ENCODE peak calls at places on chromosome 13, in four cellular contexts. A is cardiac fibroblast, C is fibroblast of villous mesenchyme, W is AG10803. P is an unnamed sample.

GRCh38 chr13:98766120-98766519 is 13.6 kb upstream of the SLC15A1 start:
- DNase-seq in W (no peak), A (no peak), C (no peak), P (no peak)

GRCh38 chr13:113652404-113653263 is 5.4 kb downstream of the ATP4B start:
- DNase-seq in C (no peak), A (no peak), W (no peak), P (no peak)

GRCh38 chr13:71591380-71591779 is 275.6 kb downstream of the DACH1 start:
- DNase-seq in W (no peak), C (no peak), A (no peak), P (no peak)

GRCh38 chr13:45700971-45701900 is 884 bp upstream of the CBY2 start:
- DNase-seq in W (no peak), C (no peak), A (no peak), P (no peak)

GRCh38 chr13:50348402-50348801 is 333.2 kb downstream of the KCNRG start:
- DNase-seq in C (no peak), W (no peak), A (no peak), P (no peak)

GRCh38 chr13:48403929-48404328 is 9.0 kb downstream of the LPAR6 start:
- DNase-seq in A (no peak), C (no peak), W (no peak), P (no peak)

GRCh38 chr13:42215578-42216421 is 56.2 kb upstream of the AKAP11 start:
- DNase-seq in W (peak; percentile 33), A (peak; percentile 63), C (peak; percentile 66), P (peak; percentile 65)

GRCh38 chr13:40789275-40790231 is at the start of gene SLC25A15:
- DNase-seq in A (peak; percentile 92), C (peak; percentile 83), W (peak; percentile 81), P (peak; percentile 79)

GRCh38 chr13:77325371-77325941 is 1.4 kb downstream of the MYCBP2 start:
- DNase-seq in C (peak; percentile 30), A (peak; percentile 7), W (no peak), P (no peak)

GRCh38 chr13:113533441-113533840 is 42.9 kb upstream of the DCUN1D2 start:
- DNase-seq in W (peak; percentile 25), A (peak; percentile 12), C (no peak), P (no peak)

GRCh38 chr13:19794552-19795143 is 11.9 kb upstream of the PSPC1 start:
- DNase-seq in W (no peak), C (no peak), A (no peak), P (no peak)

GRCh38 chr13:24076124-24076523 is 84.4 kb upstream of the SPATA13 start:
- DNase-seq in A (no peak), C (no peak), W (no peak), P (no peak)

GRCh38 chr13:31914843-31915242 is 116.7 kb upstream of the FRY start:
- DNase-seq in W (no peak), A (no peak), C (no peak), P (no peak)

GRCh38 chr13:52159159-52159982 is at the start of gene NEK3:
- DNase-seq in C (peak; percentile 57), A (peak; percentile 72), W (peak; percentile 67), P (peak; percentile 63)

GRCh38 chr13:70812481-70812880 is 704.2 kb upstream of the KLHL1 start:
- DNase-seq in A (no peak), C (no peak), W (no peak), P (peak; percentile 22)

GRCh38 chr13:110597041-110597689 is 18.2 kb upstream of the NAXD start:
- DNase-seq in W (no peak), C (no peak), A (no peak), P (no peak)

GRCh38 chr13:99702687-99703319 is 201.5 kb downstream of the TM9SF2 start:
- DNase-seq in C (no peak), A (no peak), W (no peak), P (no peak)

GRCh38 chr13:23292596-23292995 is 111.8 kb downstream of the SGCG start:
- DNase-seq in W (no peak), C (no peak), A (peak; percentile 32), P (peak; percentile 42)

GRCh38 chr13:110428281-110428680 is 121.2 kb downstream of the COL4A2 start:
- DNase-seq in W (no peak), C (no peak), A (no peak), P (no peak)

GRCh38 chr13:88707652-88708051 is 1036.5 kb downstream of the SLITRK5 start:
- DNase-seq in A (no peak), W (no peak), C (no peak), P (no peak)

GRCh38 chr13:99892866-99893504 is 78.6 kb downstream of the ZIC5 start:
- DNase-seq in A (no peak), W (no peak), C (no peak), P (no peak)

GRCh38 chr13:112229445-112229844 is 146.7 kb upstream of the SPACA7 start:
- DNase-seq in A (no peak), W (no peak), C (no peak), P (no peak)

GRCh38 chr13:20767309-20767943 is 6.3 kb downstream of the EEF1AKMT1 start:
- DNase-seq in C (no peak), W (no peak), A (no peak), P (no peak)

GRCh38 chr13:104943331-104943730 is 1592.1 kb downstream of the EFNB2 start:
- DNase-seq in C (peak; percentile 59), W (no peak), A (no peak), P (no peak)

GRCh38 chr13:44300895-44301638 is 72.6 kb upstream of the SERP2 start:
- DNase-seq in C (peak; percentile 91), A (peak; percentile 83), W (peak; percentile 68), P (peak; percentile 88)

GRCh38 chr13:94534171-94534570 is 54.7 kb upstream of the DCT start:
- DNase-seq in A (no peak), W (no peak), C (no peak), P (no peak)

GRCh38 chr13:27854606-27855005 is 62.3 kb downstream of the GSX1 start:
- DNase-seq in W (no peak), C (no peak), A (no peak), P (no peak)

GRCh38 chr13:72567566-72567965 is 159.9 kb downstream of the MZT1 start:
- DNase-seq in C (no peak), W (no peak), A (no peak), P (no peak)

GRCh38 chr13:97339019-97339988 is 94.7 kb upstream of the RAP2A start:
- DNase-seq in W (peak; percentile 95), A (peak; percentile 95), C (peak; percentile 94), P (peak; percentile 93)

GRCh38 chr13:70128098-70128497 is 19.8 kb upstream of the KLHL1 start:
- DNase-seq in A (no peak), W (no peak), C (no peak), P (no peak)

GRCh38 chr13:110155072-110155471 is 151.9 kb downstream of the COL4A1 start:
- DNase-seq in A (no peak), C (no peak), W (no peak), P (no peak)

GRCh38 chr13:39870197-39870746 is 214.8 kb downstream of the COG6 start:
- DNase-seq in W (peak; percentile 39), C (no peak), A (no peak), P (no peak)

GRCh38 chr13:63048648-63049047 is 1633.0 kb upstream of the PCDH20 start:
- DNase-seq in W (no peak), C (no peak), A (no peak), P (no peak)

DNA sequence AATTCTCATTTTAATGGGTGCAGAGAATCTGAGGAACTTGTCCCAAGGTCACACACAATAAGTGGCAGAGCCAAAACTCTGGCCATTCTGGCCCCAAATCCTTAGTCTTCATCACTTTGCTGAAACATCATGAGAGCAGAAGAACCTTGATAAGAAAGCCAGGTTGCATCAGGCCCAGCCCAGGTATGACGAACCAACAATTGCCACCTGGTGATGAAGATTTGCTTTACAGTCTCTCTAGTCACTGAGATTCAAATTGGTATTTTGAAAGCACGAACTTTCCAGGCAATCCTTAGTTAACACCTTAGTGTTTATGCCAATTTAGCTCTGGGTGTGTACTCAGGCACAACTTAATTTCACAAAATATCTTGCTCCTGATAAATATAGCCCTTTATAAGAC is 502.7 kb upstream of the HTR2A start:
- DNase-seq in C (no peak), A (no peak), W (no peak), P (no peak)
- TF ChIP-seq CTCF in C (no peak), A (no peak), W (no peak), P (no peak)

DNA sequence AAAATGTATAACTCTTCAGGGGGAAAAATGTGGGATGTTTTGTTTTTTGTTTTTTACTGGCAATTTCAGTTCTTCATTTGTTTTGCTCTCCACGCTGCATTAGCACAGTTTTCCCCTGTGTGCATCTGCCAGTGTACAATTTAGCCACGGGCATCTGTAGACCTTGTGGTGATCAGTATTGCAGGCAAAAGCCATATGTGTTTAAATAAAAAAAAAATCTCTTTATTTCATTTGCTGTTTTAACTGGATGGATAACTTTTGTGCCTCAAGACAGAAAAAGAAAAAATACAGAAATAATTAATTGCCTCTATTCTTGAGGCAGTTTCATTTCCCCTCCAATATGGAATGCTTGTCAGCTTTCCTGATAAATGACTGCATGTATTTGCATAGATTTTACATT is 7.9 kb upstream of the MAB21L1 start:
- DNase-seq in W (no peak), A (no peak), C (no peak), P (no peak)
- H3K4me3 ChIP-seq in W (no peak overlapping the region), A (no peak overlapping the region), C (no peak overlapping the region), P (no peak overlapping the region)

DNA sequence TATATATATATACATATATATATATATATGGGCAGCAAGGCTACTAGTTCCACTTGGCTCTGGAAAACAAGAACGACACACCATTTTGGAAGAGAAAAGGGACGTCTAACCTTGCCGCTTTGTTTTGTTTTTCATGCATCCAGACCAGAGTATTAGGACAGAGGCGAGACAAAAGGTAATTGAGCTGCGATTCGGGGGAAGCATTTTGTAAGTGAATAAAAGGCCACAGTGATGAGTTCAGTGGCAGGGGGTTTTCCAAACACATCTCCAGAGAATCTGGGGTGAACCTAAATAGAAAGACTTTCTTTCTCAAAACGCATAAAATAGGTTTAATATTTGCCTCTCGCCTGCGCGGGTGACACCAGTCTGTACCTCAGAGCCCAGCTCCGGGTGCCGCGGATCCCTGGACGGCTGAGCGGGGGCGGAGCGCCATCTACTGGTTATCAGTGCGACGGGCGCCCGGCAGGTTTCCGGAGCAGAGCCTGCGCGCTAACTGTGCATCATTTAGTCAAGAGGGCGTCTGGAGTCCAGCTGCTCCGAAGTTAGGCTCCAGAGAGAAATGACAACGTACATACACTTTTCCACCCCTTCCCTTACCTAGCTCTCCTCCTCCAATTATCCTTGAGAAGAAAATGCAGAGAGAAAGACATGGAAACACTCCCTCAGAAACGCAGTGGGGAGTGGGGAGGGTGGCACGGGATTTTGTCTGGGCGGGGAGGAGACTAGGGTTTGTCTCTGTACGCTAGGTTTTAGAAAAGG is 262.3 kb downstream of the TBC1D4 start:
- DNase-seq in W (peak; percentile 67), C (peak; percentile 58), A (peak; percentile 80), P (peak; percentile 74)
- TF ChIP-seq CTCF in W (peak; percentile 88), C (peak; percentile 95), A (peak; percentile 96), P (peak; percentile 81)

DNA sequence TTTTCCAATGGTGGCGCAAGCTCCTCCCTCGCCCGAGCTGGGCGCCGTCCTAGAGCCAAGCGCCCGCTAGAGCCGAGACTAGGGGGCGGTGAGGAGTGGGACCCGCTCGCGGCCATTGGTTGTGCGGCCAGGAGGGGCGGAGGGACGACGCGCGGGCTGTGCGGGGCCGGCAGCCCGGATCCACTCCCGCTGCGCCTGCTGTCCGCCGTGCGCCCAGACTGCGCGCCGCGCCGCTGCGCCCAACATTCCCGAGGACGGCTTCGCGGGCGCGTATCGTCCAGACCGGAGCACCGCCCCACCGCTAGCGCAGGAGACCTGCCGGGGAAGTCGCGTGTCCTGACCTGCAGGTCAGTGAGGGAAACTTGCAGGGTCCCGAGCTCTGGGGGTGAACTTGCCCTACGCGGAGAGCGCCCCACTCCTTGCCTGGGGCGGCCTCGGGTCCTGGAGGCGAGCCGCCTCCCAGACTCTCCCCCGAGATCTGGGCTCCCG is at the start of gene SERTM1:
- DNase-seq in A (peak; percentile 7), W (no peak), C (peak; percentile 4), P (peak; percentile 8)
- H3K4me3 ChIP-seq in A (peak within 1 kb of the TSS; percentile 34), W (no peak within 1 kb of the TSS), C (peak within 1 kb of the TSS; percentile 15), P (no peak within 1 kb of the TSS)